ENCODE peak calls at places on chromosomes 4 and X, in eight cellular contexts. G is GM12864, Z is PC-3, V is pancreas, C is IMR-90, K is lung, Y is colonic mucosa, W is osteoblast. P is an unnamed sample.

GRCh38 chr4:76699911-76700310 is 198.0 kb downstream of the SOWAHB start:
- DNase-seq in C (no peak), Y (no peak), W (no peak), G (no peak), V (no peak), Z (no peak), K (no peak), P (no peak)

GRCh38 chrX:153494541-153495361 is at the start of gene BGN:
- DNase-seq in G (no peak), K (no peak), Z (no peak), C (peak), Y (no peak), V (no peak), W (peak), P (peak)

GRCh38 chr4:10773010-10773409 is 88.4 kb upstream of the CLNK start:
- DNase-seq in K (no peak), V (no peak), Z (no peak), Y (no peak), C (no peak), G (no peak), W (no peak), P (no peak)

GRCh38 chr4:77376788-77377460 is 219.9 kb downstream of the CCNG2 start:
- DNase-seq in G (no peak), Y (no peak), W (no peak), K (no peak), C (no peak), V (no peak), Z (no peak), P (no peak)

GRCh38 chr4:60315586-60315985 is 884.5 kb upstream of the ADGRL3 start:
- DNase-seq in Y (no peak), K (no peak), G (no peak), C (no peak), Z (no peak), W (no peak), V (no peak), P (no peak)

GRCh38 chrX:136292656-136293055 is 8.1 kb upstream of the ADGRG4 start:
- DNase-seq in Z (no peak), Y (no peak), W (no peak), V (no peak), C (no peak), K (no peak), G (no peak), P (no peak)

GRCh38 chrX:46463682-46464081 is 81.5 kb downstream of the ZNF674 start:
- DNase-seq in V (no peak), Z (no peak), G (no peak), Y (no peak), W (no peak), C (no peak), K (no peak), P (no peak)

GRCh38 chrX:44343412-44343942 is at the start of gene EFHC2:
- DNase-seq in Z (peak), Y (no peak), K (peak), G (no peak), W (peak), V (peak), C (no peak), P (no peak)

GRCh38 chr4:124943938-124944337 is 231.4 kb upstream of the ANKRD50 start:
- DNase-seq in G (no peak), V (no peak), W (no peak), Y (no peak), Z (no peak), C (no peak), K (no peak), P (no peak)

GRCh38 chrX:36957425-36958328 is 50.5 kb upstream of the FAM47C start:
- DNase-seq in G (no peak), V (peak), C (no peak), Y (no peak), W (peak), K (peak), Z (no peak), P (no peak)

GRCh38 chr4:126526335-126526734 is 1106.4 kb upstream of the INTU start:
- DNase-seq in G (no peak), W (peak), Y (no peak), C (peak), V (no peak), Z (no peak), K (no peak), P (no peak)

GRCh38 chr4:3442959-3443749 is 1.4 kb downstream of the HGFAC start:
- DNase-seq in G (no peak), V (peak), Z (peak), Y (peak), W (peak), C (no peak), K (no peak), P (no peak)

GRCh38 chrX:50889582-50889981 is 21.0 kb upstream of the BMP15 start:
- DNase-seq in Y (no peak), K (no peak), G (no peak), V (no peak), W (no peak), C (no peak), Z (no peak), P (no peak)

GRCh38 chrX:81286075-81286474 is 84.2 kb downstream of the SH3BGRL start:
- DNase-seq in V (no peak), K (no peak), G (no peak), C (no peak), W (no peak), Z (peak), Y (no peak), P (no peak)

GRCh38 chr4:14984452-14984851 is 17.8 kb upstream of the CPEB2 start:
- DNase-seq in G (no peak), Z (no peak), V (no peak), Y (no peak), W (no peak), C (no peak), K (no peak), P (no peak)

GRCh38 chr4:174119051-174119450 is 164.4 kb downstream of the FBXO8 start:
- DNase-seq in C (peak), V (no peak), K (no peak), W (no peak), Y (no peak), Z (peak), G (no peak), P (no peak)

GRCh38 chr4:30839583-30840520 is 119.7 kb downstream of the PCDH7 start:
- DNase-seq in W (no peak), K (no peak), Z (peak), C (peak), V (no peak), G (no peak), Y (no peak), P (no peak)

GRCh38 chrX:111098874-111099273 is 2.9 kb downstream of the PAK3 start:
- DNase-seq in C (peak), W (peak), G (no peak), Z (peak), K (peak), V (peak), Y (peak), P (peak)

GRCh38 chrX:141791856-141792255 is 46.3 kb upstream of the MAGEC3 start:
- DNase-seq in Z (peak), W (no peak), Y (no peak), V (no peak), C (no peak), G (no peak), K (no peak), P (no peak)

GRCh38 chr4:1241936-1242505 is 6.9 kb downstream of the CTBP1 start:
- DNase-seq in V (peak), G (no peak), K (no peak), Z (no peak), Y (no peak), W (peak), C (no peak), P (no peak)

GRCh38 chr4:42954925-42955669 is 62.6 kb downstream of the GRXCR1 start:
- DNase-seq in K (no peak), W (no peak), Y (no peak), V (no peak), C (no peak), Z (no peak), G (no peak), P (no peak)

GRCh38 chrX:45851434-45851991 is 650.8 kb upstream of the DIPK2B start:
- DNase-seq in Y (peak), G (no peak), V (peak), K (no peak), Z (peak), C (no peak), W (peak), P (peak)

GRCh38 chr4:83890231-83890630 is 354.3 kb downstream of the GPAT3 start:
- DNase-seq in Z (peak), C (peak), K (no peak), W (no peak), G (no peak), Y (no peak), V (no peak), P (no peak)

GRCh38 chr4:40423735-40424134 is 88.6 kb downstream of the CHRNA9 start:
- DNase-seq in Y (no peak), Z (no peak), G (no peak), K (no peak), W (peak), V (no peak), C (peak), P (no peak)

GRCh38 chr4:29199025-29199424 is 1521.1 kb upstream of the PCDH7 start:
- DNase-seq in G (no peak), W (no peak), K (no peak), V (no peak), C (no peak), Z (no peak), Y (no peak), P (no peak)

GRCh38 chr4:128782875-128783614 is 26.5 kb upstream of the JADE1 start:
- DNase-seq in G (no peak), C (peak), Y (no peak), V (no peak), Z (peak), K (no peak), W (peak), P (no peak)

GRCh38 chr4:75344915-75345314 is 169.3 kb downstream of the RCHY1 start:
- DNase-seq in K (no peak), G (no peak), C (peak), Z (peak), W (no peak), V (no peak), Y (no peak), P (no peak)

GRCh38 chr4:80184053-80184790 is 13.1 kb upstream of the PRDM8 start:
- DNase-seq in K (peak), Z (peak), W (peak), C (peak), Y (peak), G (peak), V (peak), P (peak)

GRCh38 chr4:39544580-39545315 is 17.5 kb upstream of the UGDH start:
- DNase-seq in W (no peak), Z (peak), K (no peak), Y (no peak), C (peak), V (no peak), G (no peak), P (no peak)

GRCh38 chrX:69759921-69760625 is 144.2 kb downstream of the EDA start:
- DNase-seq in Y (no peak), Z (no peak), W (peak), V (no peak), C (no peak), G (no peak), K (no peak), P (no peak)

GRCh38 chrX:63809158-63809557 is 24.1 kb upstream of the ARHGEF9 start:
- DNase-seq in V (no peak), K (no peak), Z (no peak), W (no peak), G (no peak), C (no peak), Y (no peak), P (no peak)

GRCh38 chrX:63661676-63662075 is 123.3 kb downstream of the ARHGEF9 start:
- DNase-seq in K (no peak), C (no peak), W (no peak), Y (no peak), G (no peak), Z (no peak), V (no peak), P (no peak)

GRCh38 chrX:67614414-67614813 is 70.6 kb downstream of the AR start:
- DNase-seq in V (no peak), Y (no peak), W (no peak), G (no peak), K (no peak), C (peak), Z (peak), P (no peak)

GRCh38 chr4:17072483-17072882 is 174.0 kb upstream of the LDB2 start:
- DNase-seq in W (no peak), G (no peak), K (no peak), Z (no peak), V (no peak), C (peak), Y (no peak), P (no peak)

GRCh38 chr4:153618831-153619230 is 65.2 kb upstream of the TLR2 start:
- DNase-seq in Y (no peak), W (no peak), G (no peak), K (no peak), Z (no peak), V (no peak), C (peak), P (no peak)

GRCh38 chrX:925094-925493 is 287.4 kb downstream of the CRLF2 start:
- DNase-seq in C (no peak), Z (no peak), Y (no peak), W (no peak), K (no peak), G (no peak), V (no peak), P (no peak)

DNA sequence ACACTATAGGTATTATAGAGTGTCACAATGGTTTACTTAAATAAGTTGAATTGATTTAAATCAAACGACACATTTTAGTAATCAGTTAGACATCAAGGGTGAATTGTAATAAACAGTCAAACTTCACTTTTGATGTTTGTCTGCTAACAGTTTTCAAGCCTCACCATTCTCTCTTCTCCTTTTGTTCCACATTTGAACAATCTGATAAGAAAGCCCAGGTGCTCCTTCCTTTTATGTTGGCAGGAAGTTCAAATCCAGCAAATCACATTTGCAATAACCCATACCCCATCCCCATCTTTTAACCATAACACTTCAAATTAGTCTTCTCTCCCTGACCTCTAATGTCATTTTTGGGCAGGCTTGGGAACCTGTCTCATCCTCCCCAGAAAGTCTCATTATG is 63.4 kb upstream of the GC start:
- DNase-seq in K (no peak), Y (no peak), Z (no peak), W (no peak), C (no peak), V (no peak), G (no peak), P (no peak)
- H3K4me3 ChIP-seq in K (no peak), Y (no peak), Z (no peak), W (no peak), C (no peak), V (no peak), G (no peak), P (no peak)

DNA sequence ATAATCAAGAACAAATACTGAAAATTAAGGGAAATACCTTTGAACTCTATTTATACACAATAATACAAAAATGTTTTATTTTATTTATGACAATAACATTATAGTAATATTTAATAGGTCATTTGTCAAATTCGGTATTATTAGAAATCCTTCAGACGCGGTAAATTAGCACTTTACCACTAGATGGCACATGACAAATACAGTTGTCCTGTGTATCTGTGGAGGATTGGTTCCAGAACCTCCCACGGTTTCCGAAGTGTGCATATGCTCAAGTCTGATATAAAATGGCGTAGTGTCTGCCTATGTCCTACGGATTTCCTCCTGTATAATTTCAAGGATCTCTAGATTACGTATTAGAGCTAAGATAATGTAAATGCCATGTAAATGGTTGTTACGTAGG is 8.1 kb upstream of the LINC00632 start:
- DNase-seq in C (peak), V (no peak), W (no peak), G (no peak), Y (no peak), K (no peak), Z (peak), P (peak)
- TF ChIP-seq CTCF in C (peak), V (peak), W (peak), G (peak), Y (peak), K (peak), Z (peak), P (peak)

GRCh38 chr4:86306816-86307215 is 53.0 kb downstream of the MAPK10 start:
- DNase-seq in W (peak), K (no peak), Z (peak), C (peak), V (no peak), G (no peak), Y (no peak), P (no peak)

GRCh38 chr4:86302242-86302641 is 57.6 kb downstream of the MAPK10 start:
- DNase-seq in V (no peak), G (no peak), C (peak), Z (no peak), K (no peak), Y (peak), W (no peak), P (peak)

DNA sequence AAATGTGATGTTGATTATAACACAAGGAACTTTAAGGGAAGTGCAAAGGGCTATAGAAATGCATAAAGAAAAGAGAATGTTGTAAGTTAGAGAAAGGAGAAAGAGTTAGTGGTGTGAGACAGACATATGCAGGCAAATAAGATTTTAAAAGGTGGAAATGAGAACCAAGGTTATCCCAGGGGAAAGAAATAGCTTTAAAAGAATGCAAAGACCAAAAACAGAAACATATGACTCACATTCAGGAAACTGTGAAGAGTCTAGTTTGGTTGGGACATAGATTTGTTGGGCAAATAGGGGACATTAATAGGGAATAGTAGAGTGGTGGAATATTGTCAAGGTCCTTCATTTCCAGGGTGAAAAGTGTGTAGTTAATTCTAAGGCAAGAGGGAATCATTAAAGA is 52.4 kb downstream of the MAPK10 start:
- DNase-seq in Z (no peak), C (no peak), Y (no peak), K (no peak), W (no peak), G (no peak), V (no peak), P (no peak)
- H3K4me3 ChIP-seq in Z (no peak), C (no peak), Y (no peak), K (no peak), W (no peak), G (no peak), V (no peak), P (no peak)

DNA sequence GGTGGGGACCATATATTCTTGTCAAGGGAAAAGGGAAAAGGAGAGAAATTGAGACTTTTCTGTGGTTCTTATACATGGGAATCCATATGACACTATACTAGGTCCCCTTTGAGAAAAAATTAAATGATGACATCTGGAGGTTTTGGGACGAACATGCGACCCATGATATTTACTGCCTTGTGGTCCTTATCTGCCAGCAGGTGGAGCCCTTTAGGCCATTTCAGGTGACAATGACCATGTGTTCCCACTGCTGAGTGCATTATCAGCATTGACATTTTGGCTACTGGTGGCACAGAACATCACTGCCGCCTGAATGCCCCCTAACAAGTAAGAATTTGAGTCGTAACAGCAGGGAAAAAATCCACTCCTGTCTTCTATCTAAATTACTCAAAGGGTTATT is 843.4 kb downstream of the FSTL5 start:
- DNase-seq in Y (no peak), C (no peak), W (no peak), K (no peak), V (no peak), Z (peak), G (peak), P (peak)
- TF ChIP-seq CTCF in Y (no peak), C (peak), W (no peak), K (no peak), V (no peak), Z (peak), G (peak), P (peak)

GRCh38 chrX:115562492-115562872 is 1.5 kb downstream of the PLS3 start:
- DNase-seq in Z (peak), W (no peak), V (no peak), Y (peak), K (no peak), C (peak), G (no peak), P (peak)

GRCh38 chrX:115560211-115560977 is 580 bp upstream of the PLS3 start:
- DNase-seq in Z (peak), G (no peak), C (peak), Y (peak), V (no peak), K (peak), W (no peak), P (peak)

GRCh38 chrX:115563633-115564182 is 2.7 kb downstream of the PLS3 start:
- DNase-seq in W (no peak), C (no peak), Z (peak), Y (no peak), G (no peak), V (no peak), K (no peak), P (no peak)

GRCh38 chrX:115560978-115561604 is at the start of gene PLS3:
- DNase-seq in V (peak), Y (peak), K (peak), Z (peak), W (peak), C (peak), G (peak), P (peak)

GRCh38 chrX:115561605-115562491 is 874 bp downstream of the PLS3 start:
- DNase-seq in C (peak), Z (peak), Y (peak), K (peak), W (peak), V (peak), G (no peak), P (peak)
- H3K4me3 ChIP-seq in C (peak), Z (peak), Y (peak), K (peak), W (peak), V (peak), G (peak), P (peak)

GRCh38 chrX:117510453-117510852 is 606.2 kb downstream of the KLHL13 start:
- DNase-seq in V (no peak), K (no peak), Y (no peak), Z (no peak), G (no peak), C (no peak), W (no peak), P (no peak)
- TF ChIP-seq CTCF in V (peak), K (no peak), Y (no peak), Z (no peak), G (no peak), C (no peak), W (no peak), P (no peak)

P was measured in Caco-2.